ENCODE peak calls at places on chromosome 5, in six cellular contexts. One of them, this sample, is unnamed. For H3K4me1 and H3K9me3, the result is how much of the 10 kb centered on the place peaks cover.

GRCh38 chr5:1515921-1516571 is 7.7 kb downstream of the LPCAT1 start:
- DNase-seq in astrocyte: peak
- DNase-seq in CD8-positive, alpha-beta T cell: peak
- DNase-seq in PC-3: peak
- DNase-seq in H9: peak
- DNase-seq in ovary: no peak
- DNase-seq in this sample: peak

GRCh38 chr5:40021007-40021406 is 596.2 kb upstream of the DAB2 start:
- DNase-seq in ovary: no peak
- DNase-seq in H9: no peak
- DNase-seq in CD8-positive, alpha-beta T cell: no peak
- DNase-seq in astrocyte: no peak
- DNase-seq in PC-3: peak
- DNase-seq in this sample: no peak

GRCh38 chr5:12757035-12757434 is 852.8 kb upstream of the CTNND2 start:
- DNase-seq in astrocyte: no peak
- DNase-seq in PC-3: no peak
- DNase-seq in H9: no peak
- DNase-seq in CD8-positive, alpha-beta T cell: no peak
- DNase-seq in ovary: no peak
- DNase-seq in this sample: no peak

GRCh38 chr5:165209101-165209727 is 1703.8 kb downstream of the MAT2B start:
- DNase-seq in PC-3: peak
- DNase-seq in CD8-positive, alpha-beta T cell: no peak
- DNase-seq in astrocyte: peak
- DNase-seq in H9: no peak
- DNase-seq in ovary: no peak
- DNase-seq in this sample: no peak

GRCh38 chr5:89769975-89770374 is 639.6 kb downstream of the CETN3 start:
- DNase-seq in CD8-positive, alpha-beta T cell: no peak
- DNase-seq in H9: no peak
- DNase-seq in ovary: no peak
- DNase-seq in PC-3: peak
- DNase-seq in astrocyte: peak
- DNase-seq in this sample: no peak

GRCh38 chr5:166285385-166285784 is 2006.1 kb upstream of the WWC1 start:
- DNase-seq in ovary: no peak
- DNase-seq in CD8-positive, alpha-beta T cell: no peak
- DNase-seq in astrocyte: no peak
- DNase-seq in PC-3: no peak
- DNase-seq in H9: no peak
- DNase-seq in this sample: no peak

GRCh38 chr5:28400076-28400475 is 1361.7 kb upstream of the CDH9 start:
- DNase-seq in PC-3: no peak
- DNase-seq in CD8-positive, alpha-beta T cell: no peak
- DNase-seq in astrocyte: peak
- DNase-seq in ovary: no peak
- DNase-seq in H9: no peak
- DNase-seq in this sample: no peak

GRCh38 chr5:177096162-177097015 is 9.7 kb downstream of the FGFR4 start:
- DNase-seq in astrocyte: no peak
- DNase-seq in CD8-positive, alpha-beta T cell: no peak
- DNase-seq in ovary: peak
- DNase-seq in PC-3: no peak
- DNase-seq in H9: no peak
- DNase-seq in this sample: no peak

GRCh38 chr5:29208026-29208425 is 1985.5 kb upstream of the CDH6 start:
- DNase-seq in astrocyte: peak
- DNase-seq in ovary: no peak
- DNase-seq in H9: no peak
- DNase-seq in PC-3: peak
- DNase-seq in CD8-positive, alpha-beta T cell: no peak
- DNase-seq in this sample: no peak

GRCh38 chr5:160699301-160699700 is 152.7 kb downstream of the ATP10B start:
- DNase-seq in CD8-positive, alpha-beta T cell: no peak
- DNase-seq in PC-3: no peak
- DNase-seq in astrocyte: no peak
- DNase-seq in ovary: no peak
- DNase-seq in H9: no peak
- DNase-seq in this sample: no peak

GRCh38 chr5:36392186-36392585 is 90.5 kb upstream of the RANBP3L start:
- DNase-seq in H9: no peak
- DNase-seq in PC-3: no peak
- DNase-seq in astrocyte: no peak
- DNase-seq in CD8-positive, alpha-beta T cell: no peak
- DNase-seq in ovary: no peak
- DNase-seq in this sample: no peak

GRCh38 chr5:36392818-36393217 is 91.1 kb upstream of the RANBP3L start:
- DNase-seq in CD8-positive, alpha-beta T cell: no peak
- DNase-seq in H9: no peak
- DNase-seq in ovary: no peak
- DNase-seq in astrocyte: peak
- DNase-seq in PC-3: peak
- DNase-seq in this sample: no peak

GRCh38 chr5:36395260-36395659 is 93.6 kb upstream of the RANBP3L start:
- DNase-seq in ovary: no peak
- DNase-seq in H9: no peak
- DNase-seq in CD8-positive, alpha-beta T cell: no peak
- DNase-seq in PC-3: no peak
- DNase-seq in astrocyte: no peak
- DNase-seq in this sample: no peak

GRCh38 chr5:36396640-36397039 is 94.9 kb upstream of the RANBP3L start:
- DNase-seq in astrocyte: peak
- DNase-seq in H9: no peak
- DNase-seq in ovary: no peak
- DNase-seq in PC-3: peak
- DNase-seq in CD8-positive, alpha-beta T cell: no peak
- DNase-seq in this sample: no peak

GRCh38 chr5:36393656-36394438 is 92.1 kb upstream of the RANBP3L start:
- DNase-seq in astrocyte: no peak
- DNase-seq in CD8-positive, alpha-beta T cell: no peak
- DNase-seq in ovary: no peak
- DNase-seq in H9: no peak
- DNase-seq in PC-3: peak
- DNase-seq in this sample: no peak
- H3K4me1 ChIP-seq in astrocyte: under half
- H3K4me1 ChIP-seq in CD8-positive, alpha-beta T cell: under half
- H3K4me1 ChIP-seq in ovary: under half
- H3K4me1 ChIP-seq in H9: under half
- H3K4me1 ChIP-seq in PC-3: under half
- H3K4me1 ChIP-seq in this sample: under half

DNA sequence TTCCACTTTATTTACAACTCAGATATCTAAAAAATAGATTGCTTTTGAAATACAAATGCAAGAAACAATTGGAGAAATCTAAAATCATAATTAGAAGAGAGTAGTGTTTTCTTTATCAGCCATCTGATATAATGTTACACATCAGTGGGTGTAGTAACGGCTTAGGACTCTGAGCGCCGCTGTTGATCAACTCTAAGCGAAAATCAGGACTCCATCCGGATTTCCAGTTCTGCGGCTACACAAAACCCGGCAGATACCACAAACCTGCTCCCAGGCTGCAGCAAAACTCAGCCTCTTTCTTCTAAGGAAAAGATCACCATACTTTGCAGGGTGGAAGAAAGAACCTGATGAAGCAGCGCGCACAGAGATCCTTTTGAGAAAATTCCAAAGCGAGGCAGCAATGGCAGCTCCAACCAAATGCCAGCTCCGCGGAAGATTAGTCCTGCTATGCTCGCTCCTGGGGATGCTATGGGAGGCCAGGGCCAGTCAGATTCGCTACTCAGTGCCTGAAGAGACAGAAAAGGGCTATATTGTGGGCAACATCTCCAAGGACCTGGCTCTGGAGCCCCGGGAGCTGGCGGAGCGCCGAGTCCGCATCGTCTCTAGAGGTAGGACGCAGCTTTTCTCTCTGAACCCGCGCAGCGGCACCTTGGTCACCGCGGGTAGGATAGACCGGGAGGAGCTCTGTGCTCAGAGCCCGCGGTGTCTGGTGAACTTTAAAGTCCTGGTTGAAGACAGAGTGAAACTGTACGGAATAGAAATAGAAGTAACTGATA is at the start of gene PCDHGA9:
- DNase-seq in astrocyte: no peak
- DNase-seq in CD8-positive, alpha-beta T cell: no peak
- DNase-seq in PC-3: no peak
- DNase-seq in H9: no peak
- DNase-seq in ovary: no peak
- DNase-seq in this sample: no peak
- H3K9me3 ChIP-seq in astrocyte: under half
- H3K9me3 ChIP-seq in CD8-positive, alpha-beta T cell: under half
- H3K9me3 ChIP-seq in PC-3: under half
- H3K9me3 ChIP-seq in H9: under half
- H3K9me3 ChIP-seq in ovary: under half
- H3K9me3 ChIP-seq in this sample: under half

GRCh38 chr5:90866915-90867715 is 308.5 kb downstream of the ADGRV1 start:
- DNase-seq in PC-3: no peak
- DNase-seq in H9: no peak
- DNase-seq in CD8-positive, alpha-beta T cell: no peak
- DNase-seq in ovary: no peak
- DNase-seq in astrocyte: peak
- DNase-seq in this sample: no peak

GRCh38 chr5:90868799-90869198 is 310.2 kb downstream of the ADGRV1 start:
- DNase-seq in ovary: no peak
- DNase-seq in PC-3: no peak
- DNase-seq in H9: no peak
- DNase-seq in CD8-positive, alpha-beta T cell: no peak
- DNase-seq in astrocyte: no peak
- DNase-seq in this sample: no peak

GRCh38 chr5:90865194-90865593 is 306.6 kb downstream of the ADGRV1 start:
- DNase-seq in ovary: no peak
- DNase-seq in CD8-positive, alpha-beta T cell: no peak
- DNase-seq in astrocyte: no peak
- DNase-seq in H9: no peak
- DNase-seq in PC-3: no peak
- DNase-seq in this sample: no peak

GRCh38 chr5:90861843-90862586 is 303.4 kb downstream of the ADGRV1 start:
- DNase-seq in PC-3: no peak
- DNase-seq in astrocyte: no peak
- DNase-seq in H9: no peak
- DNase-seq in ovary: no peak
- DNase-seq in CD8-positive, alpha-beta T cell: no peak
- DNase-seq in this sample: no peak

GRCh38 chr5:90866333-90866732 is 307.7 kb downstream of the ADGRV1 start:
- DNase-seq in H9: no peak
- DNase-seq in PC-3: peak
- DNase-seq in ovary: no peak
- DNase-seq in CD8-positive, alpha-beta T cell: no peak
- DNase-seq in astrocyte: peak
- DNase-seq in this sample: no peak
- TF ChIP-seq CTCF in H9: peak
- TF ChIP-seq CTCF in PC-3: peak
- TF ChIP-seq CTCF in ovary: peak
- TF ChIP-seq CTCF in CD8-positive, alpha-beta T cell: peak
- TF ChIP-seq CTCF in astrocyte: peak
- TF ChIP-seq CTCF in this sample: peak

GRCh38 chr5:427415-428087 is 15.4 kb upstream of the EXOC3 start:
- DNase-seq in ovary: no peak
- DNase-seq in astrocyte: no peak
- DNase-seq in H9: no peak
- DNase-seq in PC-3: no peak
- DNase-seq in CD8-positive, alpha-beta T cell: no peak
- DNase-seq in this sample: no peak
- H3K4me1 ChIP-seq in ovary: under half
- H3K4me1 ChIP-seq in astrocyte: under half
- H3K4me1 ChIP-seq in H9: under half
- H3K4me1 ChIP-seq in PC-3: under half
- H3K4me1 ChIP-seq in CD8-positive, alpha-beta T cell: under half
- H3K4me1 ChIP-seq in this sample: under half

This sample was measured in left lung.